ENCODE peak calls at places on chromosomes 7 and 10, in ten cellular contexts. One of them, this sample, is unnamed.

GRCh38 chr10:92045641-92046106 is 122.1 kb downstream of the BTAF1 start:
- DNase-seq in CD4-positive, alpha-beta T cell: no peak
- DNase-seq in DND-41: no peak
- DNase-seq in effector memory CD4-positive, alpha-beta T cell: no peak
- DNase-seq in dorsolateral prefrontal cortex: no peak
- DNase-seq in testis: no peak
- DNase-seq in ovary: no peak
- DNase-seq in endodermal cell: peak; percentile 80
- DNase-seq in upper lobe of left lung: no peak
- DNase-seq in Panc1: no peak
- DNase-seq in this sample: no peak

GRCh38 chr10:21533577-21534475 is at the start of gene MLLT10:
- DNase-seq in upper lobe of left lung: peak; percentile 96
- DNase-seq in ovary: peak; percentile 97
- DNase-seq in testis: peak; percentile 96
- DNase-seq in DND-41: peak; percentile 98
- DNase-seq in endodermal cell: peak; percentile 98
- DNase-seq in Panc1: no peak
- DNase-seq in effector memory CD4-positive, alpha-beta T cell: peak; percentile 86
- DNase-seq in dorsolateral prefrontal cortex: peak; percentile 91
- DNase-seq in CD4-positive, alpha-beta T cell: peak; percentile 95
- DNase-seq in this sample: peak; percentile 90

GRCh38 chr10:13829790-13830189 is 243.0 kb downstream of the PRPF18 start:
- DNase-seq in testis: no peak
- DNase-seq in Panc1: no peak
- DNase-seq in ovary: no peak
- DNase-seq in CD4-positive, alpha-beta T cell: no peak
- DNase-seq in dorsolateral prefrontal cortex: no peak
- DNase-seq in DND-41: no peak
- DNase-seq in upper lobe of left lung: no peak
- DNase-seq in endodermal cell: no peak
- DNase-seq in effector memory CD4-positive, alpha-beta T cell: no peak
- DNase-seq in this sample: no peak

GRCh38 chr10:94462130-94462529 is 59.8 kb downstream of the TBC1D12 start:
- DNase-seq in testis: no peak
- DNase-seq in upper lobe of left lung: no peak
- DNase-seq in endodermal cell: no peak
- DNase-seq in Panc1: no peak
- DNase-seq in DND-41: no peak
- DNase-seq in CD4-positive, alpha-beta T cell: no peak
- DNase-seq in ovary: no peak
- DNase-seq in dorsolateral prefrontal cortex: no peak
- DNase-seq in effector memory CD4-positive, alpha-beta T cell: no peak
- DNase-seq in this sample: no peak

GRCh38 chr7:55441668-55442305 is 76.7 kb downstream of the LANCL2 start:
- DNase-seq in upper lobe of left lung: no peak
- DNase-seq in CD4-positive, alpha-beta T cell: no peak
- DNase-seq in ovary: no peak
- DNase-seq in testis: no peak
- DNase-seq in effector memory CD4-positive, alpha-beta T cell: no peak
- DNase-seq in dorsolateral prefrontal cortex: no peak
- DNase-seq in Panc1: no peak
- DNase-seq in endodermal cell: no peak
- DNase-seq in DND-41: no peak
- DNase-seq in this sample: no peak

GRCh38 chr7:13822678-13823077 is 166.8 kb downstream of the ETV1 start:
- DNase-seq in DND-41: no peak
- DNase-seq in CD4-positive, alpha-beta T cell: no peak
- DNase-seq in endodermal cell: no peak
- DNase-seq in testis: no peak
- DNase-seq in upper lobe of left lung: no peak
- DNase-seq in Panc1: no peak
- DNase-seq in ovary: no peak
- DNase-seq in dorsolateral prefrontal cortex: no peak
- DNase-seq in effector memory CD4-positive, alpha-beta T cell: no peak
- DNase-seq in this sample: no peak

GRCh38 chr7:25407053-25407452 is 178.8 kb upstream of the NPVF start:
- DNase-seq in Panc1: no peak
- DNase-seq in endodermal cell: no peak
- DNase-seq in testis: no peak
- DNase-seq in dorsolateral prefrontal cortex: no peak
- DNase-seq in effector memory CD4-positive, alpha-beta T cell: no peak
- DNase-seq in CD4-positive, alpha-beta T cell: no peak
- DNase-seq in DND-41: no peak
- DNase-seq in upper lobe of left lung: no peak
- DNase-seq in ovary: no peak
- DNase-seq in this sample: no peak

GRCh38 chr7:78852951-78853350 is 600.5 kb downstream of the MAGI2 start:
- DNase-seq in effector memory CD4-positive, alpha-beta T cell: no peak
- DNase-seq in CD4-positive, alpha-beta T cell: no peak
- DNase-seq in dorsolateral prefrontal cortex: no peak
- DNase-seq in ovary: no peak
- DNase-seq in testis: no peak
- DNase-seq in endodermal cell: no peak
- DNase-seq in Panc1: no peak
- DNase-seq in DND-41: no peak
- DNase-seq in upper lobe of left lung: no peak
- DNase-seq in this sample: no peak

GRCh38 chr7:155816192-155816508 is 3.9 kb upstream of the SHH start:
- DNase-seq in DND-41: no peak
- DNase-seq in upper lobe of left lung: no peak
- DNase-seq in dorsolateral prefrontal cortex: no peak
- DNase-seq in ovary: no peak
- DNase-seq in testis: no peak
- DNase-seq in endodermal cell: no peak
- DNase-seq in Panc1: no peak
- DNase-seq in CD4-positive, alpha-beta T cell: no peak
- DNase-seq in effector memory CD4-positive, alpha-beta T cell: no peak
- DNase-seq in this sample: no peak

GRCh38 chr7:130986271-130986690 is 252.3 kb upstream of the KLF14 start:
- DNase-seq in CD4-positive, alpha-beta T cell: no peak
- DNase-seq in upper lobe of left lung: no peak
- DNase-seq in endodermal cell: no peak
- DNase-seq in ovary: no peak
- DNase-seq in Panc1: no peak
- DNase-seq in effector memory CD4-positive, alpha-beta T cell: no peak
- DNase-seq in dorsolateral prefrontal cortex: no peak
- DNase-seq in testis: no peak
- DNase-seq in DND-41: no peak
- DNase-seq in this sample: no peak

GRCh38 chr7:106450716-106451115 is 165.9 kb upstream of the NAMPT start:
- DNase-seq in effector memory CD4-positive, alpha-beta T cell: no peak
- DNase-seq in CD4-positive, alpha-beta T cell: no peak
- DNase-seq in DND-41: no peak
- DNase-seq in dorsolateral prefrontal cortex: no peak
- DNase-seq in upper lobe of left lung: no peak
- DNase-seq in Panc1: no peak
- DNase-seq in endodermal cell: no peak
- DNase-seq in testis: no peak
- DNase-seq in ovary: no peak
- DNase-seq in this sample: no peak

GRCh38 chr10:7551289-7551688 is 115.5 kb downstream of the ITIH5 start:
- DNase-seq in upper lobe of left lung: no peak
- DNase-seq in testis: no peak
- DNase-seq in DND-41: no peak
- DNase-seq in endodermal cell: no peak
- DNase-seq in ovary: no peak
- DNase-seq in Panc1: no peak
- DNase-seq in CD4-positive, alpha-beta T cell: no peak
- DNase-seq in dorsolateral prefrontal cortex: no peak
- DNase-seq in effector memory CD4-positive, alpha-beta T cell: no peak
- DNase-seq in this sample: no peak
- H3K27ac ChIP-seq in upper lobe of left lung: no peak overlapping the region
- H3K27ac ChIP-seq in testis: no peak overlapping the region
- H3K27ac ChIP-seq in DND-41: no peak overlapping the region
- H3K27ac ChIP-seq in endodermal cell: no peak overlapping the region
- H3K27ac ChIP-seq in ovary: no peak overlapping the region
- H3K27ac ChIP-seq in Panc1: no peak overlapping the region
- H3K27ac ChIP-seq in CD4-positive, alpha-beta T cell: no peak overlapping the region
- H3K27ac ChIP-seq in dorsolateral prefrontal cortex: no peak overlapping the region
- H3K27ac ChIP-seq in effector memory CD4-positive, alpha-beta T cell: no peak overlapping the region
- H3K27ac ChIP-seq in this sample: peak overlapping the region; percentile 34

GRCh38 chr7:101238226-101239182 is 902 bp upstream of the CLDN15 start:
- DNase-seq in CD4-positive, alpha-beta T cell: no peak
- DNase-seq in testis: no peak
- DNase-seq in upper lobe of left lung: no peak
- DNase-seq in Panc1: no peak
- DNase-seq in dorsolateral prefrontal cortex: no peak
- DNase-seq in effector memory CD4-positive, alpha-beta T cell: no peak
- DNase-seq in endodermal cell: peak; percentile 53
- DNase-seq in DND-41: no peak
- DNase-seq in ovary: no peak
- DNase-seq in this sample: no peak

GRCh38 chr7:101240226-101241014 is 2.8 kb upstream of the CLDN15 start:
- DNase-seq in DND-41: no peak
- DNase-seq in upper lobe of left lung: no peak
- DNase-seq in testis: no peak
- DNase-seq in ovary: no peak
- DNase-seq in Panc1: no peak
- DNase-seq in dorsolateral prefrontal cortex: no peak
- DNase-seq in effector memory CD4-positive, alpha-beta T cell: no peak
- DNase-seq in CD4-positive, alpha-beta T cell: no peak
- DNase-seq in endodermal cell: no peak
- DNase-seq in this sample: no peak

GRCh38 chr7:101239951-101240220 is 2.3 kb upstream of the CLDN15 start:
- DNase-seq in ovary: no peak
- DNase-seq in dorsolateral prefrontal cortex: no peak
- DNase-seq in Panc1: no peak
- DNase-seq in endodermal cell: no peak
- DNase-seq in DND-41: no peak
- DNase-seq in effector memory CD4-positive, alpha-beta T cell: no peak
- DNase-seq in upper lobe of left lung: no peak
- DNase-seq in CD4-positive, alpha-beta T cell: no peak
- DNase-seq in testis: no peak
- DNase-seq in this sample: no peak

GRCh38 chr7:101239191-101239950 is 1.8 kb upstream of the CLDN15 start:
- DNase-seq in ovary: no peak
- DNase-seq in effector memory CD4-positive, alpha-beta T cell: no peak
- DNase-seq in testis: no peak
- DNase-seq in upper lobe of left lung: peak; percentile 49
- DNase-seq in Panc1: no peak
- DNase-seq in DND-41: no peak
- DNase-seq in dorsolateral prefrontal cortex: no peak
- DNase-seq in endodermal cell: no peak
- DNase-seq in CD4-positive, alpha-beta T cell: no peak
- DNase-seq in this sample: no peak

DNA sequence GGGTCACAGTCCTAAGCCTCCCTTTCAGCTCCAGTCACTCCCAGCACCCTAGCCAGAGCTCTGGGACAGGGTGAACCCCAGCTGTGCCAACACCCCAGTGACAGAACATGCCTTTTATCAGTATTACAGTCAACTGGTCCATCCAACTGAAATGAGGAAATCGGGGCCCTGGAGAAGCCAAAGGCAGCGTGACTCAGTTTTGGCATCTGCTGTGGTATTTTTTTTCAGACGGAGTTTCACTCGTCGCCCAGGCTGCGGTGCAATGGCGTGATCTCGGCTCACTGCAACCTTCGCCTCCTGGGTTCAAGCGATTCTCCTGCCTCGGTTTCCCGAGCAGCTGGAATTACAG is 3.4 kb upstream of the CLDN15 start:
- DNase-seq in testis: no peak
- DNase-seq in Panc1: no peak
- DNase-seq in endodermal cell: no peak
- DNase-seq in ovary: no peak
- DNase-seq in CD4-positive, alpha-beta T cell: no peak
- DNase-seq in upper lobe of left lung: no peak
- DNase-seq in effector memory CD4-positive, alpha-beta T cell: no peak
- DNase-seq in dorsolateral prefrontal cortex: no peak
- DNase-seq in DND-41: no peak
- DNase-seq in this sample: no peak
- H3K27ac ChIP-seq in testis: no peak overlapping the region
- H3K27ac ChIP-seq in Panc1: no peak overlapping the region
- H3K27ac ChIP-seq in endodermal cell: no peak overlapping the region
- H3K27ac ChIP-seq in ovary: no peak overlapping the region
- H3K27ac ChIP-seq in CD4-positive, alpha-beta T cell: no peak overlapping the region
- H3K27ac ChIP-seq in upper lobe of left lung: peak overlapping the region; percentile 76
- H3K27ac ChIP-seq in effector memory CD4-positive, alpha-beta T cell: no peak overlapping the region
- H3K27ac ChIP-seq in dorsolateral prefrontal cortex: peak overlapping the region; percentile 58
- H3K27ac ChIP-seq in DND-41: no peak overlapping the region
- H3K27ac ChIP-seq in this sample: no peak overlapping the region

GRCh38 chr10:43166879-43167490 is 28.7 kb downstream of the CSGALNACT2 start:
- DNase-seq in dorsolateral prefrontal cortex: no peak
- DNase-seq in CD4-positive, alpha-beta T cell: no peak
- DNase-seq in effector memory CD4-positive, alpha-beta T cell: no peak
- DNase-seq in ovary: no peak
- DNase-seq in Panc1: no peak
- DNase-seq in endodermal cell: no peak
- DNase-seq in DND-41: no peak
- DNase-seq in upper lobe of left lung: no peak
- DNase-seq in testis: no peak
- DNase-seq in this sample: no peak

GRCh38 chr10:43172645-43173044 is 34.4 kb downstream of the CSGALNACT2 start:
- DNase-seq in Panc1: no peak
- DNase-seq in upper lobe of left lung: no peak
- DNase-seq in ovary: no peak
- DNase-seq in dorsolateral prefrontal cortex: no peak
- DNase-seq in DND-41: no peak
- DNase-seq in endodermal cell: no peak
- DNase-seq in effector memory CD4-positive, alpha-beta T cell: no peak
- DNase-seq in testis: no peak
- DNase-seq in CD4-positive, alpha-beta T cell: no peak
- DNase-seq in this sample: no peak

GRCh38 chr10:43166207-43166878 is 28.1 kb downstream of the CSGALNACT2 start:
- DNase-seq in ovary: no peak
- DNase-seq in DND-41: no peak
- DNase-seq in testis: no peak
- DNase-seq in CD4-positive, alpha-beta T cell: no peak
- DNase-seq in dorsolateral prefrontal cortex: no peak
- DNase-seq in endodermal cell: no peak
- DNase-seq in effector memory CD4-positive, alpha-beta T cell: no peak
- DNase-seq in Panc1: no peak
- DNase-seq in upper lobe of left lung: no peak
- DNase-seq in this sample: no peak

GRCh38 chr10:43173120-43173519 is 34.9 kb downstream of the CSGALNACT2 start:
- DNase-seq in ovary: no peak
- DNase-seq in Panc1: no peak
- DNase-seq in testis: no peak
- DNase-seq in CD4-positive, alpha-beta T cell: no peak
- DNase-seq in effector memory CD4-positive, alpha-beta T cell: no peak
- DNase-seq in upper lobe of left lung: no peak
- DNase-seq in dorsolateral prefrontal cortex: no peak
- DNase-seq in endodermal cell: no peak
- DNase-seq in DND-41: no peak
- DNase-seq in this sample: no peak

GRCh38 chr10:43170491-43170890 is 32.2 kb downstream of the CSGALNACT2 start:
- DNase-seq in CD4-positive, alpha-beta T cell: no peak
- DNase-seq in Panc1: no peak
- DNase-seq in dorsolateral prefrontal cortex: no peak
- DNase-seq in upper lobe of left lung: no peak
- DNase-seq in DND-41: no peak
- DNase-seq in testis: no peak
- DNase-seq in endodermal cell: no peak
- DNase-seq in effector memory CD4-positive, alpha-beta T cell: no peak
- DNase-seq in ovary: no peak
- DNase-seq in this sample: no peak
- H3K27ac ChIP-seq in CD4-positive, alpha-beta T cell: no peak overlapping the region
- H3K27ac ChIP-seq in Panc1: no peak overlapping the region
- H3K27ac ChIP-seq in dorsolateral prefrontal cortex: no peak overlapping the region
- H3K27ac ChIP-seq in upper lobe of left lung: no peak overlapping the region
- H3K27ac ChIP-seq in DND-41: no peak overlapping the region
- H3K27ac ChIP-seq in testis: no peak overlapping the region
- H3K27ac ChIP-seq in endodermal cell: no peak overlapping the region
- H3K27ac ChIP-seq in effector memory CD4-positive, alpha-beta T cell: no peak overlapping the region
- H3K27ac ChIP-seq in ovary: no peak overlapping the region
- H3K27ac ChIP-seq in this sample: no peak overlapping the region

GRCh38 chr7:7491044-7491443 is 44.6 kb downstream of the COL28A1 start:
- DNase-seq in dorsolateral prefrontal cortex: no peak
- DNase-seq in effector memory CD4-positive, alpha-beta T cell: no peak
- DNase-seq in CD4-positive, alpha-beta T cell: no peak
- DNase-seq in testis: no peak
- DNase-seq in endodermal cell: no peak
- DNase-seq in DND-41: no peak
- DNase-seq in ovary: no peak
- DNase-seq in upper lobe of left lung: no peak
- DNase-seq in Panc1: no peak
- DNase-seq in this sample: no peak
- H3K27ac ChIP-seq in dorsolateral prefrontal cortex: no peak overlapping the region
- H3K27ac ChIP-seq in effector memory CD4-positive, alpha-beta T cell: no peak overlapping the region
- H3K27ac ChIP-seq in CD4-positive, alpha-beta T cell: no peak overlapping the region
- H3K27ac ChIP-seq in testis: no peak overlapping the region
- H3K27ac ChIP-seq in endodermal cell: no peak overlapping the region
- H3K27ac ChIP-seq in DND-41: no peak overlapping the region
- H3K27ac ChIP-seq in ovary: no peak overlapping the region
- H3K27ac ChIP-seq in upper lobe of left lung: no peak overlapping the region
- H3K27ac ChIP-seq in Panc1: no peak overlapping the region
- H3K27ac ChIP-seq in this sample: no peak overlapping the region